ENCODE peak calls at places on chromosomes 11 and 22, in five cellular contexts. Y is aorta, B is brain microvascular endothelial cell, F is thoracic aorta, M is ovary. T is an unnamed sample.

GRCh38 chr11:108670381-108670930 is 5.6 kb downstream of the DDX10 start:
- DNase-seq in Y (no peak), B (no peak), F (no peak), M (no peak), T (no peak)

GRCh38 chr11:19245351-19245750 is 4.6 kb upstream of the E2F8 start:
- DNase-seq in Y (no peak), B (no peak), F (no peak), M (no peak), T (no peak)

GRCh38 chr22:23901600-23901999 is 7.4 kb downstream of the MIF start:
- DNase-seq in Y (no peak), B (no peak), F (no peak), M (no peak), T (no peak)

GRCh38 chr11:71284525-71285092 is 32.2 kb upstream of the SHANK2 start:
- DNase-seq in Y (no peak), B (no peak), F (no peak), M (no peak), T (no peak)

GRCh38 chr11:112610996-112611795 is 350.0 kb upstream of the NCAM1 start:
- DNase-seq in Y (no peak), B (no peak), F (no peak), M (no peak), T (no peak)

GRCh38 chr11:1499899-1500298 is 13.3 kb upstream of the MOB2 start:
- DNase-seq in Y (peak; percentile 26), B (no peak), F (no peak), M (no peak), T (no peak)

GRCh38 chr11:2480874-2481220 is 36.0 kb downstream of the KCNQ1 start:
- DNase-seq in Y (no peak), B (no peak), F (no peak), M (no peak), T (no peak)

GRCh38 chr11:80103149-80103859 is 662.5 kb upstream of the TENM4 start:
- DNase-seq in Y (no peak), B (peak; percentile 90), F (no peak), M (no peak), T (no peak)

GRCh38 chr11:127789887-127790286 is 789.3 kb upstream of the KIRREL3 start:
- DNase-seq in Y (no peak), B (peak; percentile 0), F (no peak), M (no peak), T (no peak)

GRCh38 chr22:41541484-41541883 is 2.8 kb downstream of the POLR3H start:
- DNase-seq in Y (no peak), B (no peak), F (no peak), M (no peak), T (no peak)

GRCh38 chr11:116580828-116581227 is 192.0 kb downstream of the BUD13 start:
- DNase-seq in Y (no peak), B (no peak), F (no peak), M (no peak), T (no peak)

GRCh38 chr11:67484847-67485311 is 2.1 kb downstream of the AIP start:
- DNase-seq in Y (peak; percentile 66), B (no peak), F (no peak), M (peak; percentile 29), T (no peak)

GRCh38 chr11:116946414-116946813 is 109.0 kb upstream of the APOA1 start:
- DNase-seq in Y (no peak), B (peak; percentile 43), F (no peak), M (no peak), T (no peak)

GRCh38 chr11:94185387-94186084 is 56.9 kb downstream of the PANX1 start:
- DNase-seq in Y (no peak), B (no peak), F (no peak), M (no peak), T (no peak)

GRCh38 chr22:29306175-29306829 is at the start of gene GAS2L1:
- DNase-seq in Y (peak; percentile 93), B (peak; percentile 73), F (no peak), M (peak; percentile 87), T (peak; percentile 85)

GRCh38 chr11:75301602-75302345 is 49.7 kb downstream of the ARRB1 start:
- DNase-seq in Y (no peak), B (no peak), F (no peak), M (no peak), T (no peak)

GRCh38 chr11:9838229-9838628 is 174.4 kb downstream of the SWAP70 start:
- DNase-seq in Y (no peak), B (no peak), F (no peak), M (no peak), T (no peak)

GRCh38 chr11:27720277-27720830 is 20.1 kb upstream of the BDNF start:
- DNase-seq in Y (no peak), B (peak; percentile 42), F (no peak), M (peak; percentile 23), T (peak; percentile 49)

GRCh38 chr11:125224391-125225015 is 60.0 kb downstream of the PKNOX2 start:
- DNase-seq in Y (no peak), B (peak; percentile 51), F (no peak), M (peak; percentile 58), T (no peak)

DNA sequence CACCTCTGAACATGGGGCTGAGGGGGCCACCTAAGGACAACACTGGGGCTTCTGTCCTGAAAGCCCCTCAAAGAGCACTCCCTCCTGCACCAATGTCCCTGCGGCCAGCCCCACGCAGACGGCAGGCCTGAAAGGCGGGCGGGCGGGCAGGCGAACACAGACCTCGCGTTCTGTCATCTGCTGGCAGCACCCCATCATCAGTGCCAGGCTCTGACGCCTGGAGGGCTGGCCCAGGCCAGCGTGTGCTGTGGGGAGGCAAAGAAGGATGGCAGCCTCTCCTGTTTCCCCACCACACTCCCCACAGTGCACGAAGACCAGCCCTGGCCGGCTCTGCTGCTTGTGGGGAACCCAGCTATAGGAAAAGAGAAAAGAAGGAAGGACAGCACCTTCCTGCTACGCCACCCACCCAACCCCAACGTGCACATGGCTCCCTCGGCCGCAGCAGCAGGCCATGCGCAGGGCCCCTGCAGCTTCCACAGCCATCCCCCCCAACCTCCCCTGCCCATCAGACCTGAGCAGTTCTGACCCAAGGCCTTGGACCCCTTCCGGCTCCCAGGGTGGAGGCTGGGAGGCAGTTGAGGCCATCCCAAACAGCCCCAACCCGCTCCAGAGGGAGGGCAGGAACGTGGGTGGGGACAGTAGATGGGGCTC is 3.5 kb downstream of the SBF1 start:
- DNase-seq in Y (no peak), B (no peak), F (no peak), M (no peak), T (peak; percentile 82)
- H3K27ac ChIP-seq in Y (no peak overlapping the region), B (no peak overlapping the region), F (no peak overlapping the region), M (no peak overlapping the region), T (no peak overlapping the region)

GRCh38 chr11:12167098-12167999 is 57.0 kb downstream of the MICAL2 start:
- DNase-seq in Y (no peak), B (peak; percentile 94), F (peak; percentile 78), M (no peak), T (no peak)

GRCh38 chr11:12164061-12165014 is 53.9 kb downstream of the MICAL2 start:
- DNase-seq in Y (peak; percentile 60), B (peak; percentile 77), F (no peak), M (no peak), T (no peak)

GRCh38 chr11:12166299-12167092 is 56.1 kb downstream of the MICAL2 start:
- DNase-seq in Y (no peak), B (no peak), F (no peak), M (no peak), T (no peak)

GRCh38 chr11:12163181-12163841 is 52.9 kb downstream of the MICAL2 start:
- DNase-seq in Y (peak; percentile 81), B (peak; percentile 85), F (peak; percentile 51), M (no peak), T (no peak)

GRCh38 chr11:12165237-12165875 is 55.0 kb downstream of the MICAL2 start:
- DNase-seq in Y (no peak), B (no peak), F (no peak), M (no peak), T (no peak)
- H3K27ac ChIP-seq in Y (peak overlapping the region; percentile 92), B (peak overlapping the region; percentile 95), F (peak overlapping the region; percentile 98), M (no peak overlapping the region), T (no peak overlapping the region)

DNA sequence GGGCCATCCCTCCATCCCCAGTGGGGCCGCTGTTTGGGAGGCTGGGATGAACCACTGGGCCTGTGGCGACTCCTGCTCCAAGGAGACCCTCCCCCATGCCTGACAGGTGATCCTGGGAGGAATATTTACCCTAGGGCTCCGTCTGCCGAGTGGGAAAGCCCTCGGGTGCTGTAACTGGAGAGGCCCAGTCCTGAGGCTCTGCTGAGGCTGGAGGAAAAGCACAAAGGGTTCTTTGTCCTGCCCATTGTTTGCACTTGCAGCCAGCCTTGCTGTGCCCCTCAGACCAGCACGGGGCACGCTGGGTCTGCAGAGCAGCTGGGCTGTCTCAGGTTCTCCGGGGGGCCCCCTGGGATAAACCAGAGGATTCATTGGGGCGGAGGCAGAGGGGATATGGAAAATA is 321.1 kb downstream of the MN1 start:
- DNase-seq in Y (peak; percentile 27), B (no peak), F (no peak), M (no peak), T (no peak)
- H3K27ac ChIP-seq in Y (no peak overlapping the region), B (no peak overlapping the region), F (no peak overlapping the region), M (no peak overlapping the region), T (no peak overlapping the region)

GRCh38 chr22:25134028-25134427 is 65.6 kb upstream of the CRYBB3 start:
- DNase-seq in Y (no peak), B (no peak), F (no peak), M (no peak), T (peak; percentile 58)
- H3K27ac ChIP-seq in Y (no peak overlapping the region), B (no peak overlapping the region), F (peak overlapping the region; percentile 44), M (no peak overlapping the region), T (peak overlapping the region; percentile 5)